ENCODE peak calls at places on chromosomes 2 and 18, in five cellular contexts. V is NCI-H1092 treated with DMSO at 0.1 percent for 48 hours; W is T-helper 9 cell; E is MCF 10A; B is CD4-positive, alpha-beta T cell. H is an unnamed sample.

GRCh38 chr2:119425620-119426395 is 5.8 kb upstream of the TMEM37 start:
- DNase-seq in V (no peak), W (no peak), E (no peak), B (no peak), H (no peak)

GRCh38 chr2:145598434-145598833 is 1078.5 kb upstream of the ZEB2 start:
- DNase-seq in V (no peak), W (no peak), E (peak), B (no peak), H (no peak)

GRCh38 chr2:121400206-121400605 is 115.2 kb upstream of the TFCP2L1 start:
- DNase-seq in V (no peak), W (no peak), E (no peak), B (no peak), H (no peak)

GRCh38 chr2:7792031-7792651 is 874.9 kb downstream of the RNF144A start:
- DNase-seq in V (peak), W (no peak), E (peak), B (no peak), H (no peak)

GRCh38 chr2:241009601-241010530 is 11.4 kb downstream of the SNED1 start:
- DNase-seq in V (no peak), W (no peak), E (peak), B (peak), H (no peak)

GRCh38 chr2:12009323-12009905 is 263.0 kb downstream of the LPIN1 start:
- DNase-seq in V (no peak), W (no peak), E (no peak), B (no peak), H (no peak)

GRCh38 chr2:109148347-109148746 is 19.3 kb downstream of the SH3RF3 start:
- DNase-seq in V (no peak), W (no peak), E (no peak), B (no peak), H (no peak)

GRCh38 chr2:105795575-105795934 is 50.8 kb downstream of the NCK2 start:
- DNase-seq in V (no peak), W (no peak), E (no peak), B (no peak), H (no peak)

GRCh38 chr2:239399404-239399999 is 1.3 kb downstream of the HDAC4 start:
- DNase-seq in V (peak), W (peak), E (peak), B (peak), H (no peak)

GRCh38 chr2:179440642-179441251 is 176.1 kb upstream of the SESTD1 start:
- DNase-seq in V (peak), W (no peak), E (peak), B (no peak), H (no peak)

GRCh38 chr2:41803361-41803760 is 244.5 kb upstream of the PKDCC start:
- DNase-seq in V (no peak), W (no peak), E (no peak), B (no peak), H (no peak)

GRCh38 chr2:222950886-222951285 is 90.0 kb downstream of the ACSL3 start:
- DNase-seq in V (no peak), W (no peak), E (peak), B (no peak), H (no peak)

GRCh38 chr2:202610367-202610766 is 24.4 kb upstream of the FAM117B start:
- DNase-seq in V (no peak), W (no peak), E (no peak), B (no peak), H (no peak)

GRCh38 chr2:37418956-37419355 is 74.5 kb downstream of the QPCT start:
- DNase-seq in V (no peak), W (no peak), E (peak), B (no peak), H (no peak)

GRCh38 chr2:23029111-23029510 is 355.9 kb upstream of the KLHL29 start:
- DNase-seq in V (no peak), W (no peak), E (no peak), B (no peak), H (no peak)

GRCh38 chr2:235512699-235513053 is 18.8 kb downstream of the AGAP1 start:
- DNase-seq in V (no peak), W (no peak), E (no peak), B (no peak), H (no peak)

GRCh38 chr2:24917731-24918325 is 2.2 kb downstream of the ADCY3 start:
- DNase-seq in V (no peak), W (no peak), E (no peak), B (no peak), H (no peak)

GRCh38 chr2:231372326-231372725 is 23.2 kb upstream of the B3GNT7 start:
- DNase-seq in V (no peak), W (no peak), E (no peak), B (no peak), H (no peak)

GRCh38 chr2:236614566-236614965 is 44.9 kb downstream of the ACKR3 start:
- DNase-seq in V (no peak), W (no peak), E (no peak), B (no peak), H (no peak)

GRCh38 chr2:228689049-228689448 is 507.6 kb upstream of the SPHKAP start:
- DNase-seq in V (peak), W (no peak), E (no peak), B (no peak), H (no peak)

GRCh38 chr2:54657664-54658083 is 65.8 kb upstream of the EML6 start:
- DNase-seq in V (peak), W (no peak), E (peak), B (no peak), H (no peak)

GRCh38 chr2:95287806-95288205 is 9.3 kb upstream of the KCNIP3 start:
- DNase-seq in V (no peak), W (no peak), E (no peak), B (no peak), H (no peak)

GRCh38 chr18:69161383-69162028 is 239.2 kb upstream of the DOK6 start:
- DNase-seq in V (no peak), W (no peak), E (no peak), B (no peak), H (no peak)

GRCh38 chr18:8354304-8354703 is 254.9 kb upstream of the RAB12 start:
- DNase-seq in V (no peak), W (no peak), E (no peak), B (no peak), H (no peak)

GRCh38 chr2:75608684-75609333 is 37.8 kb upstream of the MRPL19 start:
- DNase-seq in V (peak), W (peak), E (peak), B (peak), H (no peak)

GRCh38 chr2:106314427-106314826 is 120.3 kb upstream of the UXS1 start:
- DNase-seq in V (no peak), W (no peak), E (no peak), B (no peak), H (no peak)

GRCh38 chr18:77007251-77007650 is 125.3 kb downstream of the MBP start:
- DNase-seq in V (no peak), W (no peak), E (no peak), B (no peak), H (no peak)

GRCh38 chr2:223494987-223495386 is 107.2 kb downstream of the SCG2 start:
- DNase-seq in V (no peak), W (no peak), E (no peak), B (no peak), H (no peak)

GRCh38 chr2:457287-457686 is 169.4 kb upstream of the ALKAL2 start:
- DNase-seq in V (no peak), W (no peak), E (no peak), B (no peak), H (no peak)

GRCh38 chr2:171728989-171729951 is 42.0 kb downstream of the DYNC1I2 start:
- DNase-seq in V (no peak), W (no peak), E (no peak), B (no peak), H (no peak)

GRCh38 chr2:221673248-221673647 is 101.1 kb upstream of the EPHA4 start:
- DNase-seq in V (no peak), W (no peak), E (peak), B (no peak), H (no peak)

GRCh38 chr18:31789409-31789808 is 28.7 kb upstream of the SLC25A52 start:
- DNase-seq in V (no peak), W (no peak), E (no peak), B (no peak), H (no peak)

GRCh38 chr18:9719421-9719981 is 11.4 kb downstream of the RAB31 start:
- DNase-seq in V (peak), W (no peak), E (peak), B (no peak), H (no peak)